ENCODE peak calls at places on chromosomes 6 and 20, in nine cellular contexts. B is mucosa of descending colon, G is GM23248, S is pancreas, N is cardiac muscle cell, D is right cardiac atrium, U is tibial artery, X is left ventricle myocardium inferior, Q is BE2C. E is an unnamed sample. For H3K4me1, the result is how much of the 10 kb centered on the place peaks cover.

GRCh38 chr20:24149175-24149574 is 160.6 kb upstream of the GGTLC1 start:
- DNase-seq in B (no peak), G (peak), S (no peak), N (no peak), D (no peak), U (no peak), X (no peak), Q (no peak), E (no peak)

GRCh38 chr6:111978826-111979225 is 75.1 kb upstream of the CCN6 start:
- DNase-seq in B (no peak), G (no peak), S (no peak), N (no peak), D (no peak), U (no peak), X (no peak), Q (no peak), E (no peak)

GRCh38 chr6:36378936-36379335 is 8.5 kb downstream of the ETV7 start:
- DNase-seq in B (no peak), G (no peak), S (no peak), N (no peak), D (no peak), U (no peak), X (no peak), Q (no peak), E (no peak)

GRCh38 chr6:155883741-155884140 is 428.1 kb upstream of the NOX3 start:
- DNase-seq in B (no peak), G (peak), S (no peak), N (peak), D (no peak), U (no peak), X (no peak), Q (no peak), E (no peak)

GRCh38 chr6:88650029-88650619 is 313.3 kb downstream of the RNGTT start:
- DNase-seq in B (no peak), G (peak), S (no peak), N (peak), D (no peak), U (no peak), X (no peak), Q (no peak), E (no peak)

GRCh38 chr6:155126727-155127439 is 131.8 kb downstream of the TIAM2 start:
- DNase-seq in B (no peak), G (peak), S (no peak), N (peak), D (peak), U (no peak), X (no peak), Q (no peak), E (no peak)

GRCh38 chr6:161169060-161169459 is 104.8 kb downstream of the AGPAT4 start:
- DNase-seq in B (no peak), G (no peak), S (no peak), N (no peak), D (no peak), U (no peak), X (no peak), Q (no peak), E (no peak)

GRCh38 chr20:63955281-63955845 is 853 bp downstream of the UCKL1 start:
- DNase-seq in B (peak), G (peak), S (no peak), N (peak), D (peak), U (no peak), X (peak), Q (peak), E (no peak)

GRCh38 chr6:33633462-33634158 is 12.5 kb downstream of the ITPR3 start:
- DNase-seq in B (peak), G (peak), S (peak), N (peak), D (peak), U (peak), X (peak), Q (peak), E (peak)

GRCh38 chr6:167550936-167551633 is 226.2 kb downstream of the TTLL2 start:
- DNase-seq in B (peak), G (no peak), S (peak), N (peak), D (peak), U (peak), X (peak), Q (no peak), E (no peak)

GRCh38 chr6:108799791-108800190 is 48.4 kb upstream of the ARMC2 start:
- DNase-seq in B (no peak), G (no peak), S (no peak), N (no peak), D (no peak), U (no peak), X (no peak), Q (no peak), E (no peak)

GRCh38 chr20:330233-331149 is 5.1 kb downstream of the SOX12 start:
- DNase-seq in B (no peak), G (peak), S (peak), N (peak), D (no peak), U (no peak), X (no peak), Q (peak), E (no peak)

GRCh38 chr6:109799664-109800063 is 108.6 kb downstream of the FIG4 start:
- DNase-seq in B (no peak), G (no peak), S (no peak), N (no peak), D (no peak), U (no peak), X (no peak), Q (no peak), E (no peak)

GRCh38 chr6:1047926-1048595 is 263.8 kb upstream of the FOXQ1 start:
- DNase-seq in B (no peak), G (no peak), S (peak), N (no peak), D (no peak), U (no peak), X (no peak), Q (no peak), E (no peak)

GRCh38 chr6:109242029-109242428 is 140.2 kb downstream of the CD164 start:
- DNase-seq in B (no peak), G (no peak), S (no peak), N (no peak), D (no peak), U (no peak), X (no peak), Q (peak), E (no peak)

GRCh38 chr20:9520096-9520495 is 5.7 kb downstream of the LAMP5 start:
- DNase-seq in B (no peak), G (no peak), S (no peak), N (no peak), D (no peak), U (no peak), X (no peak), Q (no peak), E (no peak)

GRCh38 chr6:15524736-15525401 is 138.0 kb downstream of the DTNBP1 start:
- DNase-seq in B (no peak), G (no peak), S (no peak), N (no peak), D (no peak), U (no peak), X (no peak), Q (no peak), E (no peak)

GRCh38 chr6:37480118-37480736 is 19.5 kb downstream of the CCDC167 start:
- DNase-seq in B (no peak), G (no peak), S (no peak), N (no peak), D (no peak), U (no peak), X (no peak), Q (no peak), E (no peak)

GRCh38 chr6:46357591-46357990 is 133.7 kb downstream of the RCAN2 start:
- DNase-seq in B (no peak), G (no peak), S (no peak), N (no peak), D (no peak), U (no peak), X (no peak), Q (no peak), E (no peak)

GRCh38 chr6:147023581-147023980 is 180.6 kb upstream of the STXBP5 start:
- DNase-seq in B (no peak), G (no peak), S (no peak), N (no peak), D (no peak), U (no peak), X (no peak), Q (no peak), E (no peak)

GRCh38 chr6:119325559-119326240 is 23.9 kb downstream of the MAN1A1 start:
- DNase-seq in B (no peak), G (no peak), S (no peak), N (no peak), D (no peak), U (no peak), X (no peak), Q (no peak), E (no peak)

GRCh38 chr20:37774143-37774542 is 80.3 kb downstream of the CTNNBL1 start:
- DNase-seq in B (no peak), G (no peak), S (no peak), N (no peak), D (no peak), U (no peak), X (no peak), Q (no peak), E (no peak)

GRCh38 chr6:87905101-87905517 is 142.5 kb upstream of the SPACA1 start:
- DNase-seq in B (no peak), G (no peak), S (no peak), N (no peak), D (no peak), U (no peak), X (no peak), Q (no peak), E (no peak)

GRCh38 chr6:37819802-37820712 is 530 bp downstream of the ZFAND3 start:
- DNase-seq in B (peak), G (peak), S (peak), N (peak), D (peak), U (peak), X (peak), Q (peak), E (peak)

GRCh38 chr20:16293590-16293989 is 279.7 kb downstream of the KIF16B start:
- DNase-seq in B (no peak), G (peak), S (no peak), N (no peak), D (no peak), U (no peak), X (no peak), Q (no peak), E (no peak)

GRCh38 chr6:138594749-138595148 is 95.5 kb upstream of the NHSL1 start:
- DNase-seq in B (no peak), G (no peak), S (no peak), N (no peak), D (no peak), U (no peak), X (no peak), Q (no peak), E (no peak)

GRCh38 chr6:157145656-157146285 is 177.5 kb downstream of the TMEM242 start:
- DNase-seq in B (no peak), G (no peak), S (no peak), N (no peak), D (no peak), U (peak), X (no peak), Q (no peak), E (no peak)

GRCh38 chr6:163712569-163712966 is 298.1 kb downstream of the QKI start:
- DNase-seq in B (no peak), G (peak), S (no peak), N (no peak), D (no peak), U (no peak), X (no peak), Q (no peak), E (no peak)
- H3K4me1 ChIP-seq in B (under half), G (under half), S (under half), N (under half), D (under half), U (under half), X (half or more), Q (under half), E (under half)

GRCh38 chr6:6004147-6004995 is 2.4 kb downstream of the NRN1 start:
- DNase-seq in B (no peak), G (peak), S (no peak), N (no peak), D (no peak), U (no peak), X (no peak), Q (no peak), E (no peak)

GRCh38 chr6:6002005-6002808 is 4.5 kb downstream of the NRN1 start:
- DNase-seq in B (peak), G (peak), S (no peak), N (no peak), D (no peak), U (no peak), X (no peak), Q (no peak), E (no peak)

GRCh38 chr6:6002809-6003333 is 3.9 kb downstream of the NRN1 start:
- DNase-seq in B (no peak), G (no peak), S (no peak), N (no peak), D (no peak), U (no peak), X (no peak), Q (no peak), E (no peak)

GRCh38 chr6:6001443-6001842 is 5.3 kb downstream of the NRN1 start:
- DNase-seq in B (no peak), G (peak), S (no peak), N (no peak), D (no peak), U (no peak), X (no peak), Q (no peak), E (no peak)

DNA sequence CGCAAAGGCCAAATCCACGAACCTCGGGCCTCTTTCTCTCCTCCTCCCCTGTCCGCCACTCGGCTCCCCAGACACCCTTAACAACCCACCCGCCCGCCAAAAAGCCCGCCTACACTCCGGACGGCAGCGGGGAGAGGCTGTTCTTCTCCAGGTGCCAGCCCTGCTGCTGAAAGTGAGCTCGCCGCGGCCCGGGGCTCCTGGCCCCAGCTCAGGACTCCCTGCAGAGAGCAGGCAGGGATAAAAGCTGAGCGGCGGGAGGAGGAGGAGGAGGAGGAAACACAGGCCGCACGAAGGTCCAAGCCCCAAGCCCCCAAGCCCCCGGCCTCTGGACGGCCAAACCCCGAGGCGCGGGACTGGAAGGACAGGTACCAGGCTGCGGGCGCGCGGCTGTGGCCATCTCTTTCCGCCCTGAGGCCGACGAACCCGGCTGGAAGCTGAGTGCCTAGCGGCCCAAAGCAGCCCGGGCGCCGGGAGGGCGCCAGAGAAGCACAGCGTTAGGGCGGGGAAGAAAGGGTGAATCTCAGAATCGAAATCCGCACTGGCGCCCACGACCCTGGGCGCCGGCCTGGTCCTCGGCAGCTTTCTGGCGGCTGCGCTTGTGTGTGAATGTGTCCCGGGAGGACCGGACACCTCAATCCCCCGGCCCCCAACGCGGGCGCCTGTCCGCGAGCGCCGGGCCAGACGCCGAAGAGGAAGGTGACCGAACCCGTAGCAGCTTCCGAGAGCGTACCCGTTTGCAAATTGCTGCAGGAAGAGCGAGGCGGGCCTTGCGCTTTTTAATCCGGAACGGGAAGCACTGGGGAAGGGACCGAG is 3.2 kb downstream of the NRN1 start:
- DNase-seq in B (peak), G (peak), S (no peak), N (no peak), D (peak), U (no peak), X (no peak), Q (no peak), E (peak)
- H3K4me1 ChIP-seq in B (under half), G (under half), S (under half), N (under half), D (under half), U (under half), X (half or more), Q (under half), E (under half)

GRCh38 chr20:46992640-46993035 is 98.0 kb downstream of the EYA2 start:
- DNase-seq in B (no peak), G (no peak), S (peak), N (no peak), D (no peak), U (no peak), X (no peak), Q (no peak), E (no peak)

GRCh38 chr20:46990811-46991567 is 96.3 kb downstream of the EYA2 start:
- DNase-seq in B (no peak), G (no peak), S (peak), N (no peak), D (no peak), U (no peak), X (no peak), Q (no peak), E (no peak)

GRCh38 chr20:46987001-46987400 is 92.4 kb downstream of the EYA2 start:
- DNase-seq in B (no peak), G (no peak), S (no peak), N (no peak), D (no peak), U (no peak), X (no peak), Q (no peak), E (no peak)

GRCh38 chr20:46991850-46992639 is 97.4 kb downstream of the EYA2 start:
- DNase-seq in B (no peak), G (no peak), S (no peak), N (no peak), D (no peak), U (no peak), X (no peak), Q (no peak), E (no peak)

DNA sequence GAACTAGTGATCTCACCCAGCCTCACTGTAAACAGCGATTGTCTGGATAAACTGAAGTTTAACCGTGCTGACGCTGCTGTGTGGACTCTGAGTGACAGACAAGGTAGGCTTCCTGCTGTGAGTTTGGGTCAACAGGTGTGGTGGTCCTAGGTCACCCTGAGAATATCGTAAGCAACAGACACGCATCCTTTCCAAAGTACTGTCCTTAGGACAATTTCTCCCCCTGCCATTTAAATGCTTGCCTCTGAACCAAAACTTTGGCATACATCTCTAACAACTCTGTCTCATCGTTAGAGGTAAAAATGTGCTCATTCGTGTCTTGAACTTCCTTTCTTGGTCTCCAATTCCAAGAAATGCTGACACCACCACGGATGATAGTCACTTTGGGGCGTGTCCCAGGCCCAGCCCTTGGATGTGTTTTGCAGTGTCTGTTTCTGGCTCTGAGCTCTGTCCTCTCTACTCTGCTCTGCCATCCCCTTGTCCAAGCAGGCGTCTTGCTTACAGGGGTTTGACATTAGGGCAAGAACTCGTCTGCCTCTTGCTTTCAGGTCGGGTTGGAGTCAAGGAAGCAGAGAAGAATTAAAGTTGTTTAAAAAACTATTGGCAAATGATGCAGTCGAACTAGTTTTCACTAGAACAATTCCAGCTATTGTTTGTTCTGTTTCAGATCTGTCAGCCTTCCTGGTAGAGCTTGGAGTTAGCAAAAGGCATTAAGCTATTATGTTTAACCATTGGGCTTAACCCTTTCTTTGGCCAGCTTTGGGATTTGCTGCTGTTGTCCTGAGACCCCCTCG is 95.6 kb downstream of the EYA2 start:
- DNase-seq in B (no peak), G (peak), S (peak), N (no peak), D (no peak), U (peak), X (no peak), Q (no peak), E (no peak)
- H3K4me1 ChIP-seq in B (under half), G (under half), S (under half), N (under half), D (under half), U (under half), X (under half), Q (under half), E (under half)

DNA sequence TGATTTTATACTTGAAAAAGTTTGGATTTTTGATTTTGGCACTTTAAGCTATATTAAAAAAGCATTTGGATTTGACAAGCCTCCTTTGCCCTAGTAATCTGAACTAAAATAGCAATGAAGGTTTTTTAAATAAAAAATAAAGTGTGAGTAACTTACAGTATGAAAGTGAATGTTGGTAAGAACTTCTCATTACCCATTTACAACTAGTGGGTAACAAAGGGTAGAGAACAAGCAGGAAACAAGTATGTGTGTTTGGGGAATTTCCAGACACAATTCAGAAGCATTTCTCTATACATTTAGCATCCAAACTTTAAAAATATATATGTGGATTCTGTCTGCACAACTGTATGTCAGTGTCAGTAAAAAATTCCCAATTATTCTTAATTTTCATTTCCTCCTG is 2.9 kb downstream of the TMEM30A start:
- DNase-seq in B (no peak), G (no peak), S (no peak), N (no peak), D (no peak), U (no peak), X (no peak), Q (no peak), E (no peak)
- H3K4me1 ChIP-seq in B (under half), G (half or more), S (under half), N (under half), D (under half), U (under half), X (half or more), Q (under half), E (under half)

DNA sequence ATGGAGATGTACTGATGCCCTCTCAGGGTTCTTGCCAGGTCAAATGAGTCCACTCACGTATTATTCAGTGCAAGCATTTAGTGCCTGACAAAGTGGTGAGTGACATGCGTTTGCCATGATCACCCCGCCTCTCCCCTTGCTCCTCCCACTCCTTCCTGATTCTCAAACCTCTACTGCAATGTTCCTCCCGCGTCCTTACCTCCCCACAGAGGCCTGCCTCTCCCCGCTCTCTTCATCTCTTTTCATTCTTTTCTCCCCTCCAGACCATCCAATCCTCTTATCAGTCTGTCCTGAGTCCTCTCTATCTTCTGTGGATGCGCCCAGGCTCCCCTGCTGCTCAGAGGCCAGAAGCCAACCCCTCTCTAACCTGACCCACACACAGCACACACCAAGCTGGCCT is 40.7 kb downstream of the KCNK5 start:
- DNase-seq in B (no peak), G (no peak), S (no peak), N (no peak), D (no peak), U (no peak), X (no peak), Q (no peak), E (no peak)
- H3K4me1 ChIP-seq in B (under half), G (under half), S (under half), N (under half), D (under half), U (under half), X (under half), Q (under half), E (under half)

E was measured in right lobe of liver.